ENCODE peak calls at places on chromosomes 13 and 19, in seven cellular contexts. V is heart left ventricle, Z is HCT116, T is upper lobe of left lung, E is right lobe of liver, M is IMR-90, K is A549. O is an unnamed sample.

GRCh38 chr13:40149611-40150283 is 494.3 kb downstream of the COG6 start:
- DNase-seq in V (peak; percentile 39), Z (no peak), T (peak; percentile 36), E (no peak), M (peak; percentile 53), K (peak; percentile 16), O (no peak)

GRCh38 chr13:66425741-66426140 is 804.4 kb downstream of the PCDH9 start:
- DNase-seq in V (no peak), Z (no peak), T (no peak), E (no peak), M (peak; percentile 24), K (no peak), O (no peak)

GRCh38 chr19:30017172-30017571 is 75.1 kb downstream of the URI1 start:
- DNase-seq in V (no peak), Z (no peak), T (no peak), E (no peak), M (no peak), K (no peak), O (no peak)

GRCh38 chr13:45194081-45194939 is 6.5 kb downstream of the KCTD4 start:
- DNase-seq in V (peak; percentile 40), Z (no peak), T (no peak), E (no peak), M (peak; percentile 34), K (peak; percentile 33), O (no peak)

GRCh38 chr13:42991892-42992584 is at the start of gene EPSTI1:
- DNase-seq in V (peak; percentile 75), Z (no peak), T (peak; percentile 75), E (peak; percentile 75), M (peak; percentile 74), K (no peak), O (no peak)

GRCh38 chr13:99827011-99827410 is 144.6 kb downstream of the ZIC5 start:
- DNase-seq in V (no peak), Z (no peak), T (no peak), E (no peak), M (no peak), K (no peak), O (no peak)

GRCh38 chr13:79481685-79482052 is 714 bp downstream of the NDFIP2 start:
- DNase-seq in V (no peak), Z (no peak), T (no peak), E (peak; percentile 22), M (no peak), K (no peak), O (no peak)

GRCh38 chr13:25927966-25928365 is 123.8 kb downstream of the SHISA2 start:
- DNase-seq in V (no peak), Z (no peak), T (no peak), E (no peak), M (no peak), K (no peak), O (no peak)

GRCh38 chr13:111899714-111900389 is 167.1 kb upstream of the SOX1 start:
- DNase-seq in V (no peak), Z (no peak), T (no peak), E (no peak), M (no peak), K (no peak), O (no peak)

GRCh38 chr19:40666803-40667438 is 23.5 kb downstream of the NUMBL start:
- DNase-seq in V (no peak), Z (no peak), T (no peak), E (no peak), M (no peak), K (no peak), O (no peak)

GRCh38 chr19:40663712-40664692 is 26.4 kb downstream of the NUMBL start:
- DNase-seq in V (peak; percentile 33), Z (no peak), T (no peak), E (no peak), M (peak; percentile 50), K (no peak), O (no peak)

GRCh38 chr19:40661616-40662015 is 28.8 kb downstream of the NUMBL start:
- DNase-seq in V (no peak), Z (no peak), T (no peak), E (no peak), M (no peak), K (no peak), O (no peak)

GRCh38 chr19:40659566-40659965 is 30.9 kb downstream of the NUMBL start:
- DNase-seq in V (no peak), Z (no peak), T (no peak), E (no peak), M (no peak), K (no peak), O (no peak)

GRCh38 chr19:40662925-40663711 is 27.3 kb downstream of the NUMBL start:
- DNase-seq in V (peak; percentile 93), Z (peak; percentile 69), T (peak; percentile 91), E (peak; percentile 94), M (peak; percentile 84), K (peak; percentile 95), O (peak; percentile 49)
- TF ChIP-seq POLR2A in V (no peak), Z (no peak), T (peak; percentile 18), E (peak; percentile 14), M (peak; percentile 50), K (peak; percentile 50), O (no peak)

GRCh38 chr19:40716031-40716654 is 543 bp downstream of the COQ8B start:
- DNase-seq in V (no peak), Z (peak; percentile 72), T (no peak), E (no peak), M (peak; percentile 95), K (peak; percentile 93), O (no peak)
- H3K4me1 ChIP-seq in V (peaks cover 5% of the 10 kb centered on the region), Z (peaks cover 59% of the 10 kb centered on the region), T (peaks cover 32% of the 10 kb centered on the region), E (no peaks in the 10 kb centered on the region), M (peaks cover 9% of the 10 kb centered on the region), K (peaks cover 31% of the 10 kb centered on the region), O (peaks cover 18% of the 10 kb centered on the region)

GRCh38 chr13:29595380-29596063 is at the start of gene SLC7A1:
- DNase-seq in V (peak; percentile 74), Z (peak; percentile 59), T (peak; percentile 84), E (peak; percentile 83), M (peak; percentile 80), K (peak; percentile 73), O (peak; percentile 16)
- TF ChIP-seq POLR2A in V (no peak), Z (no peak), T (no peak), E (no peak), M (peak; percentile 43), K (no peak), O (no peak)

DNA sequence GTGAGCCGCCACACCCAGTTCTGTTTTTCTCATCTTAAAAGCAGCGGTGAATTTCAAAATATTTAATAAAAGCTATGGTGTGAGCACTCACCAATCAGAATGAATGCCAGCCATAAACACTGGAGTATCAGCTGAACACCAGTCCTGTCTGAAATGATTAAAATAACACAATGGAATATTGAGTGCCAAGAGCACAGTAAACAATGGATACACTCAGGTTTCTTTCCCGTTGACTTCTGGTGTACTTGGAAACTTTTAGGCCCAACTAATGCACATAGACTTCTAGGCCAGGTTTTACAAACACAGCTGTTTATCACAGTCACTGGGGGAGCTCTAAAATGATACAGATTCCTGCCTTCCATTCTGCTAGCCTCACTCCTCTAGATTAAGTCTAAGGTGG is 68.3 kb downstream of the SLC6A16 start:
- DNase-seq in V (no peak), Z (no peak), T (no peak), E (no peak), M (no peak), K (no peak), O (no peak)
- H3K4me1 ChIP-seq in V (no peaks in the 10 kb centered on the region), Z (no peaks in the 10 kb centered on the region), T (no peaks in the 10 kb centered on the region), E (no peaks in the 10 kb centered on the region), M (no peaks in the 10 kb centered on the region), K (no peaks in the 10 kb centered on the region), O (no peaks in the 10 kb centered on the region)

DNA sequence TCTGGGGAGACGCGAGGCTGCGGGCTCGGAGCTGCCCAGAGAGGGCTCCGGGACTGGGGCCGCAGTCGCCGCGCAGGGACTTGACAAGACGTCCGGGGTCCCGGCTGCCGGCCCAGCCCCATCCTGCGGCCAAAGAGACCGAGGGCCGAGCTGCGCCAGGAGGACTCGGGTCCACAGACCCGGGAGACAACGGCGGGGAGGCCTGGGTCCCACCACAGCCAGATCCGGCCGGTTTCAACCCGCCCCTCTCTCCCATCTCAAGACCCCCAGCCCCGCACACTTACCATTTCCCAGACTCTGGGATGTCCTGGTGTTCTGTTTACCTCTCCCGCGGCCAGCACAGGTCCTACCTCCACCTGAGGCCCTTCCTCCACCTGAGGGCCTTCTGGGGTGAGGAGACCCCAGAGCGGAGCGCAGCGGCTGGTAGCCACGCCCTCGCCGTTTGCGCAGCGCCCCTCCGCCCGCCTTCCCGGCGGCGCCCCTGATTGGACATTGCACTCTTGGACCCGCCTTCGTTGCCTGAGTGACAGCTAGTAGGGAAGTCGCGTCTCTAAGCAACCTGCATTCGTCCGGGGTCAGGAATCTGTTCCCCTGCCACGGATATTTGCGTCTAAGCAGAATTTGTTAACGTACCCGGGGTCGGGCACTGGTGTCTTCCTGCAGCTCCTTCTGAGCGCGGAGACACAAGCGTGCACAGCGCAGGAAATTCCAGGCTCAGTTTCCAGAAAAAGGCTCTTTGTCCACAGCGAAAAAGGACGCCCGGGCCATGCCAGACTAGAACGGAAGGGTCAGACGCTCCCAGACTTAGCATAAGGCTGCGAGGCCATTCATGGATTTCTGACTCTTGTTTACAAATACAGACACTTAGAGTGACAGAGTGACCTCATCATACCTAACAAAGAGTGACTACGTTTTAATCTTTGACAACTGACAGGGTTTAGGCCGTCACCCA is at the start of gene ZNF709:
- DNase-seq in V (peak; percentile 91), Z (no peak), T (peak; percentile 93), E (peak; percentile 88), M (peak; percentile 77), K (no peak), O (peak; percentile 23)
- TF ChIP-seq POLR2A in V (no peak), Z (no peak), T (peak; percentile 44), E (peak; percentile 18), M (peak; percentile 19), K (no peak), O (no peak)

O was measured in esophagus squamous epithelium.